ENCODE peak calls at places on chromosomes 2 and 18, in five cellular contexts. One of them, this sample, is unnamed.

GRCh38 chr18:30358545-30358944 is 684.0 kb downstream of the DSC3 start:
- DNase-seq in A673: no peak
- DNase-seq in tibial artery: no peak
- DNase-seq in heart left ventricle: no peak
- DNase-seq in right lobe of liver: no peak
- DNase-seq in this sample: no peak

GRCh38 chr2:110149330-110150220 is 34.0 kb upstream of the MALL start:
- DNase-seq in right lobe of liver: no peak
- DNase-seq in heart left ventricle: no peak
- DNase-seq in tibial artery: no peak
- DNase-seq in A673: peak; percentile 18
- DNase-seq in this sample: no peak

GRCh38 chr2:187982668-187983067 is 309.0 kb upstream of the GULP1 start:
- DNase-seq in tibial artery: no peak
- DNase-seq in right lobe of liver: no peak
- DNase-seq in A673: no peak
- DNase-seq in heart left ventricle: no peak
- DNase-seq in this sample: no peak

GRCh38 chr2:157471078-157471477 is 27.2 kb upstream of the CYTIP start:
- DNase-seq in right lobe of liver: no peak
- DNase-seq in tibial artery: no peak
- DNase-seq in A673: no peak
- DNase-seq in heart left ventricle: no peak
- DNase-seq in this sample: no peak

GRCh38 chr2:202660796-202661195 is 26.0 kb downstream of the FAM117B start:
- DNase-seq in tibial artery: no peak
- DNase-seq in heart left ventricle: no peak
- DNase-seq in right lobe of liver: no peak
- DNase-seq in A673: no peak
- DNase-seq in this sample: no peak

GRCh38 chr2:105877945-105878344 is 133.2 kb downstream of the NCK2 start:
- DNase-seq in A673: no peak
- DNase-seq in heart left ventricle: no peak
- DNase-seq in right lobe of liver: no peak
- DNase-seq in tibial artery: no peak
- DNase-seq in this sample: no peak

GRCh38 chr2:69755862-69756467 is 14.0 kb downstream of the ANXA4 start:
- DNase-seq in right lobe of liver: no peak
- DNase-seq in heart left ventricle: no peak
- DNase-seq in tibial artery: no peak
- DNase-seq in A673: peak; percentile 30
- DNase-seq in this sample: no peak

GRCh38 chr2:41998201-41998781 is 49.5 kb upstream of the PKDCC start:
- DNase-seq in right lobe of liver: no peak
- DNase-seq in A673: no peak
- DNase-seq in heart left ventricle: no peak
- DNase-seq in tibial artery: no peak
- DNase-seq in this sample: no peak

DNA sequence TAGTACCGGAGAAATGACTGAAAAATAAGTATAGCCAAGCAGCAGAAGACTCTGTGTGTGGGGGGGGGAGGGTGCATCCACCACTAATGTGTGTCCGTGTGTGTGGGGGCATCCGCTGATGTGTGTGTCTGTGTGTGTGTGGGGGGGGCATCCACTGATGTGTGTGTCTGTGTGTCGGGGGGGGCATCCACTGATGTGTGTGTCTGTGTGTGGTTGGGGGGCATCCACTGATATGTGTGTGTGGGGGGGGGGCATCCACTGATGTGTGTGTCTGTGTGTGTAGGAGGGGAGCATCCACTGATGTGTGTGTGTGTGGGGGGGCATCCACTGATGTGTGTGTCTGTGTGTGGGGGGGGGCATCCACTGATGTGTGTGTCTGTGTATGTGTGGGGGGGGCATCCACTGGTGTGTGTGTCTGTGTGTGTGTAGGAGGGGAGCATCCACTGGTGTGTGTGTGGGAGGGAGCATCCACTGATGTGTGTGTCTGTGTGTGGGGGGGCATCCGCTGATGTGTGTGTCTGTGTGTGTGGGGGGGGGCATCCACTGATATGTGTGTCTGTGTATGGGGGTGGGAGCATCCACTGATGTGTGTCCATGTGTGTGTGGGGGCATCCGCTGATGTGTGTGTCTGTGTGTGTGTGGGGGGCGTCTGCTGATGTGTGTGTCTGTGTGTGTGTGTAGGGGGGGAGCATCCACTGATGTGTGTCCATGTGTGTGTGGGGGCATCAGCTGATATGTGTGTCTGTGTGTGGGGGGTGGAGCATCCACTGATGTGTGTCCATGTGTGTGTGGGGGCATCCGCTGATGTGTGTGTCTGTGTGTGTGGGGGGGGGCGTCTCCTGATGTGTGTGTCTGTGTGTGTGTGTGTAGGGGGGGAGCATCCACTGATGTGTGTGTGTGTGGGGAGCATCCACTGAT is 125.0 kb downstream of the NFATC1 start:
- DNase-seq in heart left ventricle: no peak
- DNase-seq in right lobe of liver: no peak
- DNase-seq in A673: no peak
- DNase-seq in tibial artery: no peak
- DNase-seq in this sample: peak; percentile 29
- H3K4me3 ChIP-seq in heart left ventricle: peak overlapping the region; percentile 17
- H3K4me3 ChIP-seq in right lobe of liver: no peak overlapping the region
- H3K4me3 ChIP-seq in A673: no peak overlapping the region
- H3K4me3 ChIP-seq in tibial artery: no peak overlapping the region
- H3K4me3 ChIP-seq in this sample: peak overlapping the region; percentile 6

GRCh38 chr2:231257763-231258162 is 59.3 kb downstream of the ARMC9 start:
- DNase-seq in heart left ventricle: no peak
- DNase-seq in right lobe of liver: no peak
- DNase-seq in tibial artery: no peak
- DNase-seq in A673: no peak
- DNase-seq in this sample: no peak
- H3K36me3 ChIP-seq in heart left ventricle: peaks cover 19% of the 10 kb centered on the region
- H3K36me3 ChIP-seq in right lobe of liver: no peaks in the 10 kb centered on the region
- H3K36me3 ChIP-seq in tibial artery: peaks cover 30% of the 10 kb centered on the region
- H3K36me3 ChIP-seq in A673: no peaks in the 10 kb centered on the region
- H3K36me3 ChIP-seq in this sample: peaks cover 8% of the 10 kb centered on the region

DNA sequence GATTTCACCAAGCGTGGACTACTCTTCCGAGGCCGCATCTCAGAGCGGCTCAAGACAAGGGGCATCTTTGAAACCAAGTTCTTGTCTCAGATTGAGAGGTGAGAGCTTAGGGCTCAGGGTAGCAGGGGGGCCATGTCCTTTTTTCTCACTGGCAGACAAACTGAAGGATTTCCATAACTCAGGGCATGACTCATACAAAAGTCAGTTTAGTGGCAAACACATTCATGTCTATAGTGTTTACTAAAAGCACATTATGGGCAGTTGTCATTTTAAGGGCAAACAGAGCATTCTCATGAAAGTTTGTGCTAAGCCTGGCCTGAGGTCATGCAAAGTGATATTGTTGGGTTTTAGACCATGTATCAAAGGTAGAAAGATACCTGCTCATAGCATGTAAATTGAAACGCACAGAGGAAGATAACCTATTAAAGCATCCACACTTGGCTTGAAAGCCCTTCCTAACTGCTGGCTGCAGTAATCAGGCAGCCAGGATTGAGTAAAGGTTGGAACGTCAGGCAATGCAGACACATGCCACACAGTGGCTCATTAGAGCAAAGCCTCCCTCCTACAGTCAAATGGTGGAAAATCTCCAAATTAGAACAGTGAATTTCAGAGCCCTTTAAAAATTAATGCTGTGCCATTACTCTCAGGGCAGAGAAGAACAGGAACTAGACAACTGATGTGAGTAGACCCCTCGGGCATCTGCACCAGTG is 54.2 kb downstream of the HK2 start:
- DNase-seq in A673: no peak
- DNase-seq in tibial artery: no peak
- DNase-seq in right lobe of liver: no peak
- DNase-seq in heart left ventricle: no peak
- DNase-seq in this sample: no peak
- TF ChIP-seq CTCF in A673: no peak
- TF ChIP-seq CTCF in tibial artery: no peak
- TF ChIP-seq CTCF in right lobe of liver: no peak
- TF ChIP-seq CTCF in heart left ventricle: no peak
- TF ChIP-seq CTCF in this sample: no peak

DNA sequence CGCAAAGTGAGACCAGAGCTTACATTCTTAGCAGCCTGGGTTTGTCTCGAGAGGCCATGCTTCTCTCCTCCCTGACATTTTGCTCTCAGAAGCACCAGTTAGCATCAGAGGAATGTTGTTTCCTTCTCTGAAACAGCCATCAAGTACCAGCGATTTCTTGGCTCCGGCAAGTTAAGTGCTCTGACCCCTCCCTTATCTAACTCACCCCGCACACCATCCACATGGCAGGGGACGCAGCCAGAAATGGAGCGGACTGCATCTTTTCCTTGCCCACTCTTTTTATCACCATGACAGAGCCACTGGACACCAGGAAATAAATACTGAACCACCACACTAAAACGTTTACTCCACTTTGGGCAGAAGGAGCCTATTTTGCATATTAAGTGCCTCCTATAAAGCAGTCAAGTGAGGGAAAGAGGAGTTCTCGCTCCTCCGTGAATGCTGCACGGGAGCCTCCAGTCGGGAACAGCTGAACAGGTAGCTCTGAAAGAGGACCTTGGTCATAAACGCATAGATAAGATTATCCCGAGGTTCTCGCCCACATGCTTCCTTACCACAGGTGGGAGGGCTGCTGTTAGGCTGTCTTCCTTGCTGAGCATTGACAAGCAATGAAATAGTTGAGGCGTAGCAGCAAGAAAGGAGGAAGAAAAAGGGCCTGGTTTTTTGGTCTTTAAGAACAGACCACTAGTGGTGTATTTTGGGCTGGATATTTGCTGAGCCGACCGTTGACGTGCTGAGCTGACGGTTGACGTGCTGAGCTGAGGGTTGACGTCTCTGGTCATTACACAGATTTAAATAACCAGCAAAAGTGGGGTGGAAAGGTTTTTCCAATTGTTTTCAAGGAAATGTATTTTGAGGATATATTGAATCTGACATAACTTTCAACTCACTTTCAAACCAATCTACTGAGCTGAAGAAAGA is 71.4 kb upstream of the ITGB6 start:
- DNase-seq in heart left ventricle: no peak
- DNase-seq in A673: no peak
- DNase-seq in right lobe of liver: no peak
- DNase-seq in tibial artery: no peak
- DNase-seq in this sample: peak; percentile 57
- H3K4me3 ChIP-seq in heart left ventricle: peak overlapping the region; percentile 52
- H3K4me3 ChIP-seq in A673: no peak overlapping the region
- H3K4me3 ChIP-seq in right lobe of liver: no peak overlapping the region
- H3K4me3 ChIP-seq in tibial artery: peak overlapping the region; percentile 61
- H3K4me3 ChIP-seq in this sample: peak overlapping the region; percentile 57

This sample was measured in lower lobe of right lung.